ENCODE peak calls at places on chromosomes 3 and 15, in eight cellular contexts. Z is GM12865, B is psoas muscle, Y is ascending aorta, H is brain microvascular endothelial cell, I is AG09319, P is lower leg skin, U is WERI-Rb-1. J is an unnamed sample.

GRCh38 chr3:129132097-129132866 is 10.7 kb upstream of the RAB43 start:
- DNase-seq in B (no peak), I (no peak), Z (no peak), H (no peak), P (no peak), Y (no peak), U (peak), J (no peak)

GRCh38 chr3:143217283-143217682 is 97.7 kb downstream of the CHST2 start:
- DNase-seq in Y (no peak), U (no peak), P (no peak), H (no peak), Z (no peak), I (no peak), B (no peak), J (no peak)

GRCh38 chr3:149400645-149401044 is 23.2 kb upstream of the TM4SF1 start:
- DNase-seq in U (no peak), I (no peak), Z (no peak), Y (no peak), H (no peak), P (no peak), B (no peak), J (no peak)

GRCh38 chr3:72811551-72811950 is 36.7 kb downstream of the SHQ1 start:
- DNase-seq in B (no peak), P (no peak), U (no peak), Y (no peak), Z (no peak), I (no peak), H (no peak), J (no peak)

GRCh38 chr3:121064121-121064520 is 156.1 kb downstream of the STXBP5L start:
- DNase-seq in B (no peak), Y (no peak), I (no peak), Z (peak), P (no peak), H (no peak), U (no peak), J (no peak)

GRCh38 chr3:125479091-125479490 is 40.9 kb downstream of the SNX4 start:
- DNase-seq in Y (no peak), Z (no peak), B (no peak), H (peak), I (no peak), U (no peak), P (no peak), J (no peak)

GRCh38 chr3:130692455-130692854 is 54.2 kb downstream of the PIK3R4 start:
- DNase-seq in Y (no peak), U (no peak), H (no peak), B (no peak), P (no peak), Z (no peak), I (no peak), J (peak)

GRCh38 chr3:152961323-152961722 is 126.4 kb downstream of the P2RY1 start:
- DNase-seq in I (peak), U (peak), Z (peak), Y (no peak), P (no peak), B (no peak), H (no peak), J (peak)

GRCh38 chr3:159879598-159879997 is 109.0 kb upstream of the IL12A start:
- DNase-seq in Y (no peak), Z (no peak), U (no peak), P (no peak), B (no peak), I (no peak), H (no peak), J (no peak)

GRCh38 chr15:69170597-69170996 is 10.2 kb downstream of the GLCE start:
- DNase-seq in P (no peak), U (no peak), Y (no peak), B (no peak), I (no peak), H (no peak), Z (no peak), J (no peak)

GRCh38 chr3:194204036-194204792 is 68.3 kb downstream of the HES1 start:
- DNase-seq in Z (no peak), B (no peak), H (no peak), P (no peak), Y (no peak), I (no peak), U (no peak), J (peak)

GRCh38 chr3:54085936-54086335 is 36.4 kb upstream of the CACNA2D3 start:
- DNase-seq in Y (no peak), I (no peak), P (no peak), B (no peak), Z (no peak), H (no peak), U (no peak), J (no peak)

GRCh38 chr3:127585813-127586165 is 4.7 kb downstream of the TPRA1 start:
- DNase-seq in P (no peak), Z (no peak), U (no peak), I (no peak), B (no peak), Y (no peak), H (no peak), J (no peak)

GRCh38 chr15:92797168-92798052 is 102.7 kb upstream of the CHD2 start:
- DNase-seq in H (peak), B (no peak), Z (peak), P (peak), U (peak), I (no peak), Y (peak), J (peak)

GRCh38 chr3:70308760-70309159 is 3.7 kb downstream of the MDFIC2 start:
- DNase-seq in I (no peak), B (no peak), H (peak), U (peak), P (no peak), Z (peak), Y (no peak), J (no peak)

GRCh38 chr15:99703603-99704443 is 29.4 kb downstream of the LYSMD4 start:
- DNase-seq in P (no peak), H (peak), Y (no peak), U (no peak), Z (peak), B (no peak), I (peak), J (peak)

GRCh38 chr3:31533169-31533870 is 595 bp downstream of the STT3B start:
- DNase-seq in B (peak), U (peak), H (peak), Y (peak), P (peak), I (no peak), Z (peak), J (peak)

GRCh38 chr3:118501152-118501551 is 533.5 kb downstream of the IGSF11 start:
- DNase-seq in Z (peak), Y (no peak), B (peak), U (no peak), H (no peak), I (no peak), P (no peak), J (peak)

GRCh38 chr15:77418341-77419049 is 1.4 kb downstream of the PEAK1 start:
- DNase-seq in Z (no peak), P (no peak), U (no peak), I (no peak), H (peak), Y (no peak), B (no peak), J (no peak)

GRCh38 chr3:150252462-150252861 is 155.6 kb upstream of the TSC22D2 start:
- DNase-seq in B (no peak), P (no peak), I (no peak), Z (no peak), H (peak), Y (no peak), U (no peak), J (no peak)

GRCh38 chr15:99704444-99704838 is 28.8 kb downstream of the LYSMD4 start:
- DNase-seq in H (peak), B (no peak), Z (peak), U (no peak), Y (no peak), P (peak), I (peak), J (peak)

GRCh38 chr3:196142674-196142988 is 60.7 kb upstream of the TFRC start:
- DNase-seq in B (no peak), Z (no peak), I (no peak), H (no peak), U (no peak), Y (no peak), P (no peak), J (no peak)

GRCh38 chr3:87792193-87792531 is 266.6 kb downstream of the CGGBP1 start:
- DNase-seq in H (peak), P (no peak), U (no peak), Y (no peak), Z (no peak), B (no peak), I (no peak), J (no peak)

GRCh38 chr3:15634671-15635661 is 33.4 kb downstream of the BTD start:
- DNase-seq in I (no peak), U (no peak), P (no peak), H (no peak), Y (no peak), Z (no peak), B (peak), J (no peak)

GRCh38 chr15:41487802-41488201 is 5.9 kb upstream of the ITPKA start:
- DNase-seq in Y (no peak), P (no peak), I (no peak), U (no peak), Z (no peak), B (no peak), H (no peak), J (no peak)

GRCh38 chr15:45265506-45265905 is 13.5 kb downstream of the SLC28A2 start:
- DNase-seq in U (no peak), Y (no peak), P (no peak), Z (no peak), I (no peak), H (no peak), B (no peak), J (no peak)

GRCh38 chr15:77144492-77145070 is 73.7 kb upstream of the TSPAN3 start:
- DNase-seq in P (no peak), Z (no peak), U (no peak), H (peak), I (peak), Y (no peak), B (no peak), J (peak)

GRCh38 chr3:127170794-127171193 is 22.1 kb upstream of the PRR23E start:
- DNase-seq in B (no peak), Z (no peak), I (peak), P (no peak), Y (no peak), H (peak), U (peak), J (peak)

GRCh38 chr3:137695351-137695750 is 68.8 kb upstream of the SOX14 start:
- DNase-seq in P (no peak), B (no peak), H (no peak), Z (no peak), Y (no peak), U (no peak), I (no peak), J (no peak)

GRCh38 chr3:158058775-158059174 is 47.4 kb downstream of the SHOX2 start:
- DNase-seq in U (peak), H (no peak), P (no peak), Y (no peak), B (no peak), I (no peak), Z (no peak), J (peak)

GRCh38 chr3:187954486-187955075 is 199.4 kb upstream of the LPP start:
- DNase-seq in I (no peak), U (no peak), Z (no peak), H (peak), B (no peak), Y (no peak), P (no peak), J (no peak)

GRCh38 chr3:33424606-33425453 is 15.4 kb downstream of the UBP1 start:
- DNase-seq in H (no peak), U (no peak), Y (no peak), Z (no peak), B (no peak), I (no peak), P (no peak), J (no peak)

GRCh38 chr3:128481438-128481942 is 11.5 kb downstream of the GATA2 start:
- DNase-seq in U (no peak), I (no peak), H (no peak), P (no peak), B (peak), Y (no peak), Z (no peak), J (no peak)

GRCh38 chr15:29089731-29090616 is 179.6 kb downstream of the NSMCE3 start:
- DNase-seq in Z (no peak), U (no peak), H (no peak), Y (no peak), B (no peak), P (no peak), I (no peak), J (no peak)

GRCh38 chr3:182165234-182165633 is 453.5 kb downstream of the SOX2 start:
- DNase-seq in Z (no peak), B (no peak), U (no peak), Y (no peak), H (no peak), P (no peak), I (no peak), J (peak)

GRCh38 chr15:96851613-96852012 is 521.1 kb downstream of the NR2F2 start:
- DNase-seq in P (no peak), Y (no peak), I (no peak), H (peak), B (no peak), U (no peak), Z (no peak), J (peak)
- TF ChIP-seq CTCF in P (no peak), Y (no peak), I (no peak), H (no peak), B (no peak), U (no peak), Z (no peak), J (no peak)

GRCh38 chr3:110881069-110881468 is 190.5 kb upstream of the NECTIN3 start:
- DNase-seq in P (peak), U (peak), B (no peak), Y (no peak), Z (peak), H (peak), I (no peak), J (peak)
- TF ChIP-seq CTCF in P (no peak), U (peak), B (no peak), Y (no peak), Z (peak), H (peak), I (no peak), J (no peak)

DNA sequence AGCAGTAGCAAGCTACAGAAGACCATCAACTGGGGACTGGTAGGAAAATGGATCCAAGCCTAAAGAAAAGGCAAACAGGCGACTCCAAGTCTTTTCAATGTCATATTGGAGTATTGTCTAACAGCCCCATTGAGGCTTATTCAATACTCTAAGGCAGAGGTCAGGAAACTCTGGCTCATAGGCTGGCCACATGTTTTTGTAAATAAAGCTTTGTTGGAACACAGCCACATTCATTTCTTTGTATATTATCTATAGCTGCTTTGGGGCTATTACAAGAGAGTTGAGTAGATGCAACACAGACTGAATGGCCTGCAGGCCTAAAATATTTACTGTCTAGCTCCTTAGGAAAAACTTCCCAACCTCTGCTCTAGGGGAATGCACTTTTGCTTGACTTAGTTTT is 77.5 kb downstream of the RPL22L1 start:
- DNase-seq in H (no peak), B (no peak), Y (no peak), U (no peak), Z (no peak), P (no peak), I (no peak), J (no peak)
- TF ChIP-seq CTCF in H (no peak), B (no peak), Y (no peak), U (no peak), Z (no peak), P (no peak), I (no peak), J (no peak)

GRCh38 chr3:141726483-141726882 is 11.6 kb upstream of the RNF7 start:
- DNase-seq in B (no peak), Z (no peak), H (no peak), Y (no peak), U (no peak), P (no peak), I (no peak), J (no peak)

GRCh38 chr3:141735176-141735575 is 2.9 kb upstream of the RNF7 start:
- DNase-seq in Z (no peak), H (no peak), U (no peak), P (no peak), B (no peak), Y (no peak), I (no peak), J (no peak)

GRCh38 chr3:141728355-141728892 is 9.7 kb upstream of the RNF7 start:
- DNase-seq in H (no peak), Y (no peak), U (no peak), I (no peak), P (no peak), B (no peak), Z (no peak), J (no peak)

DNA sequence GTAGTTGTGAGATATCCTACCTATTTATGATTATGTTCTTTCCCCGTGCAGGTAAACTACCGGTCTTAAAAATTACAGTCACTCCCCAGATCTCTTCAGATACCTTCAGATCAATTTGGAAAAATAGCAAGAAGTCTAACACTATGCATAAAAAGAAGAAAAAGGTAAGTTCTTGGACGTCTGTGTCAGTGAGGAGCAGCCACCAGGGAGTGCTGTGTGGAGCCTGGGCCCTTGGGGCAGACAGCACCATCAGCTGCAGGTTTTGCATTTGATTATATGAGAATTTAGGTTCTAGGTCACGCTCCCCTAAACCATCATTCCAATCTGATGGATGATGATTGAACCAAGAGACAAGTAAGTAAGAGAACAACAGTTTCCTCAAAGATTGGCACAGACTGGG is 8.9 kb upstream of the RNF7 start:
- DNase-seq in H (no peak), P (no peak), U (no peak), B (no peak), I (no peak), Z (no peak), Y (no peak), J (no peak)
- TF ChIP-seq CTCF in H (peak), P (no peak), U (no peak), B (no peak), I (no peak), Z (peak), Y (no peak), J (no peak)

DNA sequence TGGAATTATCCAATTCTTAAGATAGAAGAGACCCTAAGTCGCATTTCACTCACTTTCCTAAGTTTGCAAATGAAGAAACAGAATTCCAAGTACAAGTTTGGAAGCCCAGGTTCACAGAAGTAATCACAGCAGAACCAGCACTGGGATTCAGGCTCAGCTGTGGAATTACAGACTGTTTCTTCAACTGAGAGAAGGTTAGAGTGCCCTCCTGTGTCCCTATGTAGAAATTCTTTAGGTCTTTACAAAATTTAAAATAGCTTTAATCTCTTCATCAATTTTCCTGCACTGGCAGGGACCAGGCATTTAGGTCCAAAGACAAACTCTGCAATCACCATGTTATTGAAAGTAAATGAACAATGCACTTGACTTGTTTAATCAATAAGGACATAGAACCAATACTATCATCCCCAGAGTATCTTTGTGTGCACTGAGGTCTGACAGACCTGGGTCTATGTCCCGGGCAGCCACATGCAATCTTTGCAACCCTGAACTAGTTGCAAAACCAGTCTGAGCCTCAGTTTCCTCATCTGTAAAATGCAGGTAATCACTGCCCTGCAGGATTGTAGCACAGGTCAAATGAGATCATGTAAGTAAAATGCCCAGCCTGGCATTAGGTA is 96.3 kb upstream of the ZBED2 start:
- DNase-seq in Z (peak), H (no peak), Y (no peak), U (no peak), I (peak), P (no peak), B (no peak), J (no peak)
- TF ChIP-seq CTCF in Z (no peak), H (peak), Y (peak), U (peak), I (peak), P (no peak), B (peak), J (no peak)

DNA sequence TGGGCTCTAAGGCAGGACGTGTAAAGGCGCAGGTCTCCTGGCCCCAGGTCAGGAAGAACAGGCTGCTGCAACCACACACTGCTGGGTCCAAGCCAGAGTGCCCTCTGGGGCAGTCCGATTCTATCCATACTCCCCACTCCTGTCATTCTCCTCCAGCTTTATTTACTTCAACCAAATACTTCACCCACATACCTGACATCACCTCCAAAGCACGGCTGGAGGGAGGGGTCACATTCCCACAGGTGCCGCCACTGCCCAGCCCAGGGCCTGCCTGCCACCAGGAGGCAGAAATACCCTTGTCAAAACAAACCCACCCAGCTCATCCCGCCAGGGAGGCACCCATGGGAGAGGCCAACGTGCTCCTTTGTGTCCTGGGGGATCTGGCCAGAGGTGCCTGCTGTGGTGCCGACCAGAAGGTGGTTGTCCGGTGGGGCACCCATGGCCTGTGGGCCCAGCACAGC is 100.4 kb downstream of the DAPK2 start:
- DNase-seq in B (no peak), H (no peak), U (no peak), I (no peak), Y (no peak), P (peak), Z (no peak), J (peak)
- TF ChIP-seq CTCF in B (no peak), H (no peak), U (no peak), I (no peak), Y (no peak), P (no peak), Z (no peak), J (no peak)

DNA sequence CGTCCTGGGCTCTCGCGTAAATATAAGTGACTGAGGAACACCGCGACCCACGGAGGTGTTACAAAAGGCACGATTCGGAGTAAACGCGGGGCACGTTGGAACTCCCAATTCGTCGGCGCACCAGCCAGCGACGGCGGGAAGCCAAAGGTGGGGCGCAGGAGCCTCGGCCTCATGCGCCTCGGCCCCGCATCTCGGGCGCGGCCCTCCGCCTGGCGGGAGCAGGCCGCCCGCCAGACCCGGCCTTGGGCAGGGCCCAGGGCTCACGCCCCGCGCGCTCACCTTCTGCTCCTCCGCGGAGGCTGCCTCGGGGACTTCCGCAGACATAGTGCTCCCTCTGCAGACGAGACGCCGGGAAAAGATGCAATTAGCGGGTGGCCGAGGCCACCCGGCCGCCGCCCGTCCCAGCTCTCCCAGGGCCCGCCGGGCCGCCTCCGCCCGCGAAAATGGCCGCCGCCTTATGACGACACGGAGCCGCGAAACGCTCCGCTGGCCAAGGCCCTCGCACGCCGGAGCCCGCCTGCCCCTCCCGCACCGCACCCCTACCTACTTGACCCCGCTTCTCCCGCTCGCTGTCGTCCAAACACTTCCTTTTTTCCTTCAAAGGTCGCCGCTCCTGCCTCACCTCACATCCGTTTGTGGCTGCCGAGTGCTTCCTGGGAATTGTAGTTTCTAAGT is at the start of gene ARPP19:
- DNase-seq in B (peak), P (peak), Y (peak), U (peak), H (peak), I (peak), Z (peak), J (peak)
- TF ChIP-seq CTCF in B (no peak), P (no peak), Y (no peak), U (no peak), H (peak), I (peak), Z (peak), J (no peak)